ENCODE peak calls at places on chromosome 6, in seven cellular contexts. P is mammary epithelial cell, O is NCI-H1092 treated with DMSO at 0.1 percent for 48 hours, W is AG08396, T is H4, D is NT2/D1, L is HS-5. S is an unnamed sample.

GRCh38 chr6:28368522-28368921 is 18.8 kb downstream of the ZKSCAN3 start:
- DNase-seq in P (no peak), O (no peak), W (no peak), T (no peak), D (no peak), L (no peak), S (no peak)

GRCh38 chr6:122530440-122531046 is 58.9 kb upstream of the SERINC1 start:
- DNase-seq in P (peak; percentile 62), O (peak; percentile 72), W (peak; percentile 56), T (peak; percentile 31), D (peak; percentile 44), L (peak; percentile 31), S (peak; percentile 69)

GRCh38 chr6:156485145-156485544 is 292.0 kb upstream of the ARID1B start:
- DNase-seq in P (no peak), O (no peak), W (no peak), T (no peak), D (no peak), L (no peak), S (no peak)

GRCh38 chr6:7697820-7698623 is 27.9 kb upstream of the BMP6 start:
- DNase-seq in P (peak; percentile 96), O (no peak), W (peak; percentile 49), T (peak; percentile 87), D (no peak), L (peak; percentile 85), S (no peak)

GRCh38 chr6:163189609-163190008 is 224.9 kb upstream of the QKI start:
- DNase-seq in P (no peak), O (no peak), W (no peak), T (no peak), D (no peak), L (no peak), S (no peak)

GRCh38 chr6:46090115-46091079 is 39.4 kb upstream of the ENPP4 start:
- DNase-seq in P (peak; percentile 41), O (peak; percentile 62), W (peak; percentile 67), T (peak; percentile 73), D (peak; percentile 30), L (peak; percentile 23), S (peak; percentile 80)

GRCh38 chr6:43173496-43174262 is 2.6 kb downstream of the SRF start:
- DNase-seq in P (no peak), O (no peak), W (no peak), T (no peak), D (no peak), L (no peak), S (no peak)

GRCh38 chr6:24448828-24449525 is 40.4 kb downstream of the GPLD1 start:
- DNase-seq in P (no peak), O (no peak), W (no peak), T (no peak), D (no peak), L (no peak), S (no peak)

GRCh38 chr6:161198176-161198575 is 75.7 kb downstream of the AGPAT4 start:
- DNase-seq in P (peak; percentile 4), O (no peak), W (no peak), T (no peak), D (no peak), L (no peak), S (no peak)

GRCh38 chr6:43714311-43715055 is 26.9 kb upstream of the MRPS18A start:
- DNase-seq in P (no peak), O (no peak), W (no peak), T (peak; percentile 71), D (no peak), L (no peak), S (no peak)

S was measured in G401.